ENCODE peak calls at places on chromosomes 2 and 18, in six cellular contexts. S is right lobe of liver, Z is AG10803, Y is fibroblast of lung, J is K562, W is neural progenitor cell. X is an unnamed sample.

GRCh38 chr18:13221821-13222220 is 3.3 kb downstream of the LDLRAD4 start:
- DNase-seq in S (no peak), Z (peak), Y (peak), J (no peak), W (no peak), X (no peak)

GRCh38 chr2:171260471-171261424 is 100.1 kb upstream of the TLK1 start:
- DNase-seq in S (no peak), Z (no peak), Y (no peak), J (no peak), W (no peak), X (no peak)

GRCh38 chr2:226483745-226484619 is 315.6 kb downstream of the IRS1 start:
- DNase-seq in S (no peak), Z (peak), Y (peak), J (no peak), W (peak), X (no peak)

GRCh38 chr2:10057231-10058107 is 14.1 kb downstream of the KLF11 start:
- DNase-seq in S (peak), Z (peak), Y (peak), J (peak), W (peak), X (peak)

GRCh38 chr2:119455066-119455718 is 23.5 kb downstream of the TMEM37 start:
- DNase-seq in S (no peak), Z (no peak), Y (no peak), J (no peak), W (no peak), X (no peak)

GRCh38 chr2:174673876-174674275 is 76.3 kb upstream of the WIPF1 start:
- DNase-seq in S (no peak), Z (peak), Y (peak), J (no peak), W (no peak), X (no peak)

GRCh38 chr2:227877359-227878309 is 6.2 kb downstream of the DAW1 start:
- DNase-seq in S (no peak), Z (peak), Y (peak), J (no peak), W (no peak), X (no peak)

GRCh38 chr18:50709215-50709614 is 110.6 kb downstream of the MRO start:
- DNase-seq in S (no peak), Z (no peak), Y (no peak), J (no peak), W (peak), X (no peak)

GRCh38 chr2:170944545-170944944 is 15.5 kb downstream of the GORASP2 start:
- DNase-seq in S (no peak), Z (no peak), Y (no peak), J (no peak), W (no peak), X (no peak)

GRCh38 chr2:240466579-240467148 is 31.2 kb downstream of the GPC1 start:
- DNase-seq in S (no peak), Z (no peak), Y (no peak), J (no peak), W (no peak), X (peak)

GRCh38 chr18:51039138-51040112 is 9.4 kb downstream of the SMAD4 start:
- DNase-seq in S (no peak), Z (no peak), Y (peak), J (peak), W (no peak), X (no peak)

GRCh38 chr2:239677455-239678185 is 276.8 kb upstream of the HDAC4 start:
- DNase-seq in S (no peak), Z (no peak), Y (no peak), J (no peak), W (no peak), X (peak)

GRCh38 chr2:104755026-104755856 is 98.7 kb upstream of the POU3F3 start:
- DNase-seq in S (no peak), Z (peak), Y (no peak), J (no peak), W (no peak), X (no peak)

DNA sequence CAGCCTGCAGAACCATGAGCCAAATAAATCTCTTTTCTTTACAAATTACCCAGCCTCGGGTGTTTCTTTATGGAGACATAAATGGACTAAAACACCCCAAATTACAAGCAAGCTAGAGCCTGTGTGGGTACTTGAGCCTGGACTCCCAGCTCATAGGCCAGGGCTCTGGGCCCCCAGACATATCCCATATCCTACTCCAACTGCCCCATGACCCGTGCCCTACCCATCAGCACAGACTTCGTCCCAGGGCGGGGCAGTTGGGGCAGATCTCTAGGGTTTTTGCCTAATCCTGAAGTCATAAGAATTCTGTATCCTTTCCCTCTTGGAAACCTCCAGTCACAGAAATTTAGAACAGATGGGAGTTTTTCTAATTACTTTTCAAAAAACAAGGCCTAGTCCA is 90.7 kb downstream of the DDX1 start:
- DNase-seq in S (no peak), Z (no peak), Y (no peak), J (no peak), W (no peak), X (no peak)
- TF ChIP-seq CTCF in S (no peak), Z (no peak), Y (no peak), J (no peak), W (no peak), X (no peak)

DNA sequence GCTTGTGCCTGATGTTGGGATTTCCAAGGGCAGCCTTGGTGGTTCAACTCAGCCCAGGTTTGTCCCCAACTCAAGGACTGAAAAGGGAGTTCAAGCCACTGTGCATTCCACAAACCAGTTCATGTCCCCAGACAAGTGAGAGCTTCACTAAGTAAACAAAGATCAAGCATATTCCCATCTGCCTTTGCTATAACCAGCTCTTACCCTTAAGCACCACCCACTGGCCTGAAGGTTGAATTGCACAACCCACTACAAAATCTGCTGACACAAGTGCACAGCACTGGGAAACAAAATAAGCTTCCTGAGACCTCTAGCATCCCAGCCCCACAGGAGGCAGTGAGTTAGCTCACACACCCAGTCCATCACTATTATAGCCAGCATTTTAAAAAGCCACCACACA is 516.7 kb downstream of the NR4A2 start:
- DNase-seq in S (no peak), Z (no peak), Y (no peak), J (peak), W (peak), X (no peak)
- TF ChIP-seq CTCF in S (peak), Z (no peak), Y (no peak), J (no peak), W (peak), X (peak)

DNA sequence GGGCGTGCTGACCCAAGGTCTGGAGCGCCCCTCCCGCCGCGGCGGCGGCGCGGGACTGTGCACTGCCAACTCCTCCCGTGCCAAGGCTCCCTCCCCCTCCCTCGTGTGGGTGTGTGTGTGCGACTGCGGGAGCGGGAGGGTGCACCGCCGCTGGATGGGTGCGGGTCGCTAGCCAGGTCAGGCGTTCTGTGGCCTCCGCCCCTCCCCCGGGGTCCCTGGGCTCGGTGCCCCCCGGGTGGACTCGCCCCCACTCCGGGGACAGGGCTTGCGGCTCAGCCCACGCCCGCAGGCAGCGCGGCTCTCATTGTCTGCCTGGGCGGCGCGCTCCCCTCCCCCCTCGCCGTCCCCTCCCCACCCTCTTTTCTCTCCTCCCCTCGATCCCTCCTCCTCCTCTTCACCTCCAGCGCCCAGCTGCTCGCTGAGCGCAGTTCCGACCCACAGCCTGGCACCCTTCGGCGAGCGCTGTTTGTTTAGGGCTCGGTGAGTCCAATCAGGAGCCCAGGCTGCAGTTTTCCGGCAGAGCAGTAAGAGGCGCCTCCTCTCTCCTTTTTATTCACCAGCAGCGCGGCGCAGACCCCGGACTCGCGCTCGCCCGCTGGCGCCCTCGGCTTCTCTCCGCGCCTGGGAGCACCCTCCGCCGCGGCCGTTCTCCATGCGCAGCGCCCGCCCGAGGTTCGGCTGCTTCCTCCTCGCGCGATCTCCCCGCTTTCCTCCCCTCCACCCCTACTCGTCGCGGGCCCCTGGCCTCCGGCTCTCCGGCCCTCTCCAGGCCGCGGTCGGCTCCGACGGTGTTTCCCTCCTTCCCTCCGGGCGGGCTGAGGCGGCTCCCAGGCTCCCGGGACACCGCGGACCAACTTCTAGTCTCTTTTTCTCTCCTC is at the start of gene GATA6:
- DNase-seq in S (peak), Z (peak), Y (peak), J (peak), W (peak), X (no peak)
- TF ChIP-seq CTCF in S (peak), Z (peak), Y (peak), J (peak), W (peak), X (peak)

GRCh38 chr2:160085662-160086061 is 23.2 kb upstream of the PLA2R1 start:
- DNase-seq in S (no peak), Z (no peak), Y (no peak), J (peak), W (no peak), X (no peak)
- TF ChIP-seq CTCF in S (no peak), Z (peak), Y (no peak), J (peak), W (peak), X (peak)

GRCh38 chr18:42922363-42922762 is 193.1 kb downstream of the RIT2 start:
- DNase-seq in S (no peak), Z (no peak), Y (no peak), J (no peak), W (no peak), X (no peak)
- TF ChIP-seq CTCF in S (no peak), Z (no peak), Y (no peak), J (no peak), W (no peak), X (no peak)

X was measured in chondrocyte.